ENCODE peak calls at places on chromosomes 7 and 10, in four cellular contexts. U, X, D and E are unnamed samples.

GRCh38 chr10:34305189-34305588 is 509.9 kb downstream of the PARD3 start:
- DNase-seq in U (no peak), X (peak; percentile 62), D (no peak), E (no peak)

GRCh38 chr10:89086801-89087513 is 96.4 kb downstream of the FAS start:
- DNase-seq in U (peak; percentile 82), X (no peak), D (no peak), E (peak; percentile 86)

GRCh38 chr10:100341953-100342626 is 4.9 kb upstream of the SCD start:
- DNase-seq in U (peak; percentile 60), X (peak; percentile 79), D (peak; percentile 44), E (peak; percentile 51)

GRCh38 chr7:90271753-90272152 is 26.8 kb downstream of the CFAP69 start:
- DNase-seq in U (peak; percentile 73), X (no peak), D (no peak), E (no peak)

GRCh38 chr7:123979876-123980275 is 53.0 kb downstream of the TMEM229A start:
- DNase-seq in U (no peak), X (no peak), D (no peak), E (no peak)

GRCh38 chr10:21164687-21165086 is 267.6 kb upstream of the NEBL start:
- DNase-seq in U (no peak), X (no peak), D (no peak), E (no peak)

GRCh38 chr10:13139150-13139549 is 22.2 kb upstream of the MCM10 start:
- DNase-seq in U (no peak), X (no peak), D (no peak), E (no peak)

GRCh38 chr10:73439605-73440298 is 6.4 kb upstream of the MSS51 start:
- DNase-seq in U (peak; percentile 81), X (no peak), D (no peak), E (no peak)

GRCh38 chr10:67602268-67602950 is 93.6 kb downstream of the CTNNA3 start:
- DNase-seq in U (peak; percentile 96), X (no peak), D (no peak), E (no peak)

GRCh38 chr10:69680610-69681009 is 50.6 kb downstream of the FAM241B start:
- DNase-seq in U (no peak), X (no peak), D (no peak), E (no peak)

GRCh38 chr10:80468002-80468401 is 13.9 kb downstream of the TSPAN14 start:
- DNase-seq in U (no peak), X (no peak), D (no peak), E (peak; percentile 42)

GRCh38 chr7:19161671-19162070 is 16.4 kb upstream of the FERD3L start:
- DNase-seq in U (peak; percentile 27), X (no peak), D (no peak), E (no peak)

GRCh38 chr10:77877461-77878344 is 48.9 kb downstream of the DLG5 start:
- DNase-seq in U (peak; percentile 82), X (peak; percentile 86), D (no peak), E (peak; percentile 16)

GRCh38 chr7:123865517-123866117 is 20.6 kb downstream of the HYAL4 start:
- DNase-seq in U (peak; percentile 67), X (peak; percentile 83), D (peak; percentile 79), E (peak; percentile 54)

GRCh38 chr7:26583094-26583493 is 281.3 kb downstream of the SKAP2 start:
- DNase-seq in U (no peak), X (no peak), D (no peak), E (no peak)

GRCh38 chr7:7857143-7857583 is 111.4 kb upstream of the GLCCI1 start:
- DNase-seq in U (no peak), X (peak; percentile 79), D (peak; percentile 51), E (no peak)
- H3K4me3 ChIP-seq in U (no peak overlapping the region), X (peak overlapping the region; percentile 34), D (no peak overlapping the region), E (no peak overlapping the region)

GRCh38 chr10:50416885-50417284 is 165.6 kb upstream of the ASAH2 start:
- DNase-seq in U (no peak), X (no peak), D (no peak), E (no peak)

GRCh38 chr10:50416181-50416824 is 165.0 kb upstream of the ASAH2 start:
- DNase-seq in U (peak; percentile 24), X (no peak), D (no peak), E (no peak)

GRCh38 chr10:50417486-50417905 is 166.2 kb upstream of the ASAH2 start:
- DNase-seq in U (peak; percentile 3), X (no peak), D (no peak), E (no peak)

GRCh38 chr10:50417906-50418697 is 166.8 kb upstream of the ASAH2 start:
- DNase-seq in U (peak; percentile 80), X (no peak), D (no peak), E (no peak)

DNA sequence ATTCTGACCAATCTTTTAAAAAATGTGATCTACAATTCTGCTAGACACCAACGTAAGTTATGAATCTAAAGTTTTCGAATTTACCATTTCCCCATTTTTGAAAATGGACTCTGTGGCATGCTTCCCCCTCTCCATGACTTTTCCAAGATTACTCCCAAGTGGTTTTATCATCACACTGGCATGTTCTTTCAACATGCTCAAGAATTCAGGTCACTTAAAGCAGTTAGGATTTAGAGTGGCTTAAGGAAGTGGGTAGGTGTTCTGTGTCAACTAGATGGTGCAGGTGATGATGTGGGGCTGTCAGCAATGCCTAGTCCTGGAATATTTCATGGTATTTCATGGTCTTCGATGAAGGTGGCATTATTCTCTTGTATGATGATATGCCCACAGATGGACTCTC is 164.0 kb upstream of the ASAH2 start:
- DNase-seq in U (no peak), X (no peak), D (no peak), E (no peak)
- H3K4me2 ChIP-seq in U (no peak overlapping the region), X (no peak overlapping the region), D (no peak overlapping the region), E (no peak overlapping the region)

DNA sequence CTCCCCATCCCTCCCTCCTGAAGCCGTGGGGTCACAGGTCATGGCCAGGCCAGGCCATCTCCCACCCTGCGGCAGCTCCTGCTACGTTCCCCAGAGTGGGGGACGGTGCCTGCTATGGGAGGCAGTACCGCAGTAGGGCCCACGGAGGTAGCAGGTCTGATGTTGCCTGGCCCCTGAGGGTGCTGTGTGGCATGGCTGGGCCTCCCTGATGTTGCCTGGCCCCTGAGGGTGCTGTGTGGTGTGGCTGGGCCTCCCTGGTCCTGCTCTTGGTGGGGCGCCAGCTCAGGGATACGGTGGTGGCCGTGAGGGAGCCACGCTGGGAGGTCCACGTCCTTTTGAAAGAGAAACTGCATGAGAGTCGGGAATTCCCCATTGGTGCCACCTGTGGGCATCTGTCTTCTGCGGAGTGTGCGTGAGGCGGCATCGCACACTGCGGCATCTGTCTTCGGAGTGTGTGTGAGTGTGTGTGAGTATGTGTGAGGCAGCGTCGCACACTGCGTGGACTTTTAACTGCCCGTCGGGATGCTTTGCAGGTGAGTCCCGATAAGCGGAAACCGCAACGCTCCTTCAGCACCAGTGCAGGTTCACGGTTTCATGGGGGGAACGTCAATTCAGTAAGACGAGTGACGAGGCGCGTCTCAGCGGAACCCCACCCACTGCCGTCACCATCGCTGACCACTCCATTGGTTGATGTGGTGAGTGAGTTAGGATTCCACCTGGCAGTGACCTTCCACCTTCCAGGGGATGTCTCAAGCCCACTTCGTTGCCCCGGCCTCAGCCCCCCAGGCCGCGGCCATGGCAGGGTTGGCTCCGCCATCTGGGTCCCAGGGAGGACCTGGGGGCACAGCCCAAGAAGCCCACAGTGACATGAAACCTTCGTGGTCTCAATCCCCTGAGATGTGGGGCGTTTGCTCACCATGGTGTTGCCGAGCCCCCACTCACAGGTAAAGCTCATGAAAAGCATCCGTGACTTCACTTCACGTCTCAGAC is 51.2 kb upstream of the CFAP46 start:
- DNase-seq in U (no peak), X (no peak), D (no peak), E (no peak)
- H3K4me3 ChIP-seq in U (no peak overlapping the region), X (no peak overlapping the region), D (no peak overlapping the region), E (no peak overlapping the region)

DNA sequence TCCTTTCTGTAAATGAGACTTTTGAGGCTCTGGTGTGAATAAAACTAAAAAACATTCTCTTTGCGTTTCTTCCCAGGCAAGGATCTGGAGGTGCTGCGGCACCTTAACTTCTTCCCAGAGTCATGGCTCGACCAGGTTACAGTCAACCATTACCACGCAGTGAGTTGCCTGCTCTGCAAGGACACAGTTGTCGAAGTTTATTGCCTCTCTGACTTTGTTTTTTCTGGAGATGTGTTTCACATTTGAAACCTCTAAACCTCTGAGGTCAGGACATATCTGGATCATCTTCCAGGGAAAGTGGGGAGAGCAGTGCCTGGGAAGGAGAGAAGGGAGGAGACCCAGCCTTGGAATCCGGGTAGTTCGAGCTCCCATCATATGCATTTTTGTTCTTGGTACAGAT is 43.4 kb upstream of the PLEKHA1 start:
- DNase-seq in U (no peak), X (no peak), D (no peak), E (no peak)
- H3K4me2 ChIP-seq in U (no peak overlapping the region), X (no peak overlapping the region), D (no peak overlapping the region), E (no peak overlapping the region)

DNA sequence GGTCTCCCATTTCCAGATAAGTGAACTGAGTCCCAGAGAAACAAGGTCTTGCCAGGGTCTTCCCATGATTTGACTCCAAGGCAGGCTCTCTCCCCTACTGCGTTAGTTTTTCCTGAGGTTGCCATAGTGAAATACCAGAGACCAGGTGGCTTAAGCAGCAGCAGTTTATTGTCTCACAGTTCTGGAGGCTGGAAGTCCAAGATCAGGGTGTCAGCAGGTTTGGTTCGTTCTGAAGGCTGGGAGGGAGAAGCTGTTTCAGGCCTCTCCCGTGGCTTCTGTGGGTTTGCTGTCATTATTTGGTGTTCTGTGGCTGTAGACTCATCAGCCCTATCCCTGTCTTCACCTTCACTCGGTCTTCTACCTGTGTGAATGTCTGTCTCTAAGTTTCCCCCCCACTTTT is 129.9 kb downstream of the GRK5 start:
- DNase-seq in U (no peak), X (no peak), D (no peak), E (no peak)
- H3K4me3 ChIP-seq in U (no peak overlapping the region), X (no peak overlapping the region), D (no peak overlapping the region), E (no peak overlapping the region)

GRCh38 chr7:129055861-129056464 is 1.1 kb upstream of the TNPO3 start:
- DNase-seq in U (no peak), X (no peak), D (no peak), E (no peak)
- H3K4me2 ChIP-seq in U (no peak overlapping the region), X (peak overlapping the region; percentile 78), D (peak overlapping the region; percentile 59), E (peak overlapping the region; percentile 67)

GRCh38 chr7:76509931-76510877 is at the start of gene UPK3B:
- DNase-seq in U (no peak), X (peak; percentile 46), D (no peak), E (peak; percentile 39)
- H3K4me3 ChIP-seq in U (no peak within 1 kb of the TSS), X (no peak within 1 kb of the TSS), D (no peak within 1 kb of the TSS), E (no peak within 1 kb of the TSS)

GRCh38 chr7:139182363-139182762 is 48.7 kb upstream of the UBN2 start:
- DNase-seq in U (no peak), X (no peak), D (no peak), E (no peak)
- H3K4me2 ChIP-seq in U (no peak overlapping the region), X (no peak overlapping the region), D (no peak overlapping the region), E (no peak overlapping the region)

DNA sequence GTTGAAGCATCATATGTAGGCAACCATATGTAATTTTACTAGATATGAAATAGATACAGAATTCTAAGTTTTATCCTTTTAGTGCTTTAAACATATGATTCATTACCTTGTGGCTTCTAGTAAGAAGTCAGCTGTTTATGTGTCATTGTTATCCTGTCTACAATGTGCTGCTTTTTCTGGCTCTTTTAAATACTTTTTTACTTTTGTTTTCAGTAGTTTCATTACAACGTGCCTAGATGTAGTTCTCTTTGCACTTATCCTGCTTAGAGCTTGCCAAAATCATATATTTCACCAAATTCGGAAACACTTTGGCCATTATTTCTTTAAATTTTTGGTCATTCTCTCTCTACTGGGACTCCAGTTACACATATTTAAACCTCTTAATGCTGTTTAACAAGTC is 26.4 kb downstream of the YAE1 start:
- DNase-seq in U (peak; percentile 84), X (no peak), D (no peak), E (no peak)
- H3K4me3 ChIP-seq in U (no peak overlapping the region), X (no peak overlapping the region), D (no peak overlapping the region), E (no peak overlapping the region)